ENCODE peak calls at places on chromosomes 11 and 22, in four cellular contexts. One of them, this sample, is unnamed.
A peak's percentile ranks its signal among the peaks of the same experiment; 100 is the strongest.

GRCh38 chr11:31856248-31856647 is 45.1 kb upstream of the PAX6 start:
- DNase-seq in IMR-90: no peak
- DNase-seq in AG04450: no peak
- DNase-seq in right lobe of liver: no peak
- DNase-seq in this sample: no peak

GRCh38 chr11:117438371-117439000 is 110.8 kb downstream of the CEP164 start:
- DNase-seq in IMR-90: peak; percentile 26
- DNase-seq in AG04450: no peak
- DNase-seq in right lobe of liver: no peak
- DNase-seq in this sample: no peak

GRCh38 chr11:121936375-121936774 is 179.6 kb downstream of the BLID start:
- DNase-seq in IMR-90: peak; percentile 54
- DNase-seq in AG04450: no peak
- DNase-seq in right lobe of liver: no peak
- DNase-seq in this sample: no peak

GRCh38 chr22:46159777-46160176 is 9.5 kb downstream of the PPARA start:
- DNase-seq in IMR-90: no peak
- DNase-seq in AG04450: no peak
- DNase-seq in right lobe of liver: no peak
- DNase-seq in this sample: no peak

GRCh38 chr11:12224537-12224893 is 114.1 kb downstream of the MICAL2 start:
- DNase-seq in IMR-90: peak; percentile 94
- DNase-seq in AG04450: peak; percentile 88
- DNase-seq in right lobe of liver: peak; percentile 60
- DNase-seq in this sample: peak; percentile 78

GRCh38 chr11:76185931-76186401 is 20.3 kb downstream of the WNT11 start:
- DNase-seq in IMR-90: no peak
- DNase-seq in AG04450: no peak
- DNase-seq in right lobe of liver: no peak
- DNase-seq in this sample: no peak

GRCh38 chr11:122756417-122756816 is 81.9 kb upstream of the CRTAM start:
- DNase-seq in IMR-90: no peak
- DNase-seq in AG04450: no peak
- DNase-seq in right lobe of liver: no peak
- DNase-seq in this sample: no peak

GRCh38 chr11:91756829-91757480 is 467.7 kb upstream of the FAT3 start:
- DNase-seq in IMR-90: no peak
- DNase-seq in AG04450: no peak
- DNase-seq in right lobe of liver: no peak
- DNase-seq in this sample: no peak

GRCh38 chr22:31106651-31107205 is 640 bp downstream of the SELENOM start:
- DNase-seq in IMR-90: peak; percentile 55
- DNase-seq in AG04450: no peak
- DNase-seq in right lobe of liver: peak; percentile 51
- DNase-seq in this sample: no peak

GRCh38 chr22:47213571-47214230 is 451.3 kb downstream of the TBC1D22A start:
- DNase-seq in IMR-90: no peak
- DNase-seq in AG04450: no peak
- DNase-seq in right lobe of liver: no peak
- DNase-seq in this sample: no peak

GRCh38 chr11:106828576-106828975 is 189.7 kb downstream of the GUCY1A2 start:
- DNase-seq in IMR-90: no peak
- DNase-seq in AG04450: no peak
- DNase-seq in right lobe of liver: no peak
- DNase-seq in this sample: no peak

GRCh38 chr11:134452026-134452848 is 40.2 kb upstream of the B3GAT1 start:
- DNase-seq in IMR-90: no peak
- DNase-seq in AG04450: no peak
- DNase-seq in right lobe of liver: peak; percentile 29
- DNase-seq in this sample: no peak

GRCh38 chr11:117860139-117860538 is 16.3 kb downstream of the FXYD6 start:
- DNase-seq in IMR-90: no peak
- DNase-seq in AG04450: no peak
- DNase-seq in right lobe of liver: peak; percentile 21
- DNase-seq in this sample: no peak

GRCh38 chr11:8262552-8263108 is 1.0 kb downstream of the LMO1 start:
- DNase-seq in IMR-90: peak; percentile 55
- DNase-seq in AG04450: peak; percentile 11
- DNase-seq in right lobe of liver: peak; percentile 39
- DNase-seq in this sample: no peak

GRCh38 chr11:132655187-132655855 is 877.0 kb downstream of the OPCML start:
- DNase-seq in IMR-90: no peak
- DNase-seq in AG04450: no peak
- DNase-seq in right lobe of liver: no peak
- DNase-seq in this sample: no peak

GRCh38 chr11:66072518-66072917 is 2.4 kb downstream of the PACS1 start:
- DNase-seq in IMR-90: no peak
- DNase-seq in AG04450: no peak
- DNase-seq in right lobe of liver: peak; percentile 25
- DNase-seq in this sample: no peak

GRCh38 chr22:49930128-49930527 is 11.7 kb downstream of the CRELD2 start:
- DNase-seq in IMR-90: no peak
- DNase-seq in AG04450: no peak
- DNase-seq in right lobe of liver: no peak
- DNase-seq in this sample: no peak

GRCh38 chr11:92136792-92137191 is 87.8 kb upstream of the FAT3 start:
- DNase-seq in IMR-90: no peak
- DNase-seq in AG04450: no peak
- DNase-seq in right lobe of liver: no peak
- DNase-seq in this sample: no peak

GRCh38 chr11:75063732-75064314 is 32.9 kb downstream of the OR2AT4 start:
- DNase-seq in IMR-90: peak; percentile 10
- DNase-seq in AG04450: no peak
- DNase-seq in right lobe of liver: no peak
- DNase-seq in this sample: no peak

GRCh38 chr11:27254744-27255446 is 108.1 kb downstream of the CCDC34 start:
- DNase-seq in IMR-90: peak; percentile 54
- DNase-seq in AG04450: no peak
- DNase-seq in right lobe of liver: no peak
- DNase-seq in this sample: no peak

GRCh38 chr22:19125011-19125410 is 2.8 kb upstream of the DGCR2 start:
- DNase-seq in IMR-90: no peak
- DNase-seq in AG04450: no peak
- DNase-seq in right lobe of liver: no peak
- DNase-seq in this sample: no peak

GRCh38 chr11:33692013-33692504 is 8.6 kb downstream of the C11orf91 start:
- DNase-seq in IMR-90: peak; percentile 98
- DNase-seq in AG04450: peak; percentile 91
- DNase-seq in right lobe of liver: no peak
- DNase-seq in this sample: peak; percentile 82

GRCh38 chr22:45783690-45784089 is 112.1 kb downstream of the ATXN10 start:
- DNase-seq in IMR-90: no peak
- DNase-seq in AG04450: no peak
- DNase-seq in right lobe of liver: no peak
- DNase-seq in this sample: no peak

GRCh38 chr11:68311155-68312116 is 955 bp upstream of the LRP5 start:
- DNase-seq in IMR-90: no peak
- DNase-seq in AG04450: no peak
- DNase-seq in right lobe of liver: no peak
- DNase-seq in this sample: no peak

GRCh38 chr11:83951521-83951920 is 665.4 kb upstream of the CCDC90B start:
- DNase-seq in IMR-90: no peak
- DNase-seq in AG04450: no peak
- DNase-seq in right lobe of liver: no peak
- DNase-seq in this sample: no peak

GRCh38 chr11:69333149-69333710 is 39.3 kb downstream of the MYEOV start:
- DNase-seq in IMR-90: no peak
- DNase-seq in AG04450: no peak
- DNase-seq in right lobe of liver: peak; percentile 10
- DNase-seq in this sample: no peak

GRCh38 chr22:38300197-38300945 is 16.9 kb downstream of the CSNK1E start:
- DNase-seq in IMR-90: no peak
- DNase-seq in AG04450: no peak
- DNase-seq in right lobe of liver: no peak
- DNase-seq in this sample: no peak

GRCh38 chr22:29716814-29717213 is 3.0 kb upstream of the CABP7 start:
- DNase-seq in IMR-90: peak; percentile 80
- DNase-seq in AG04450: peak; percentile 45
- DNase-seq in right lobe of liver: peak; percentile 64
- DNase-seq in this sample: no peak

GRCh38 chr11:65572356-65573043 is at the start of gene FAM89B:
- DNase-seq in IMR-90: peak; percentile 77
- DNase-seq in AG04450: peak; percentile 44
- DNase-seq in right lobe of liver: peak; percentile 93
- DNase-seq in this sample: peak; percentile 87

GRCh38 chr11:34075178-34075820 is 23.8 kb downstream of the CAPRIN1 start:
- DNase-seq in IMR-90: peak; percentile 77
- DNase-seq in AG04450: no peak
- DNase-seq in right lobe of liver: no peak
- DNase-seq in this sample: no peak

GRCh38 chr11:334264-335033 is 13.8 kb upstream of the IFITM3 start:
- DNase-seq in IMR-90: no peak
- DNase-seq in AG04450: no peak
- DNase-seq in right lobe of liver: no peak
- DNase-seq in this sample: no peak

GRCh38 chr22:20211997-20212753 is 55.9 kb downstream of the RTN4R start:
- DNase-seq in IMR-90: peak; percentile 7
- DNase-seq in AG04450: no peak
- DNase-seq in right lobe of liver: peak; percentile 92
- DNase-seq in this sample: no peak

GRCh38 chr11:14350716-14351238 is 8.2 kb downstream of the RRAS2 start:
- DNase-seq in IMR-90: peak; percentile 40
- DNase-seq in AG04450: no peak
- DNase-seq in right lobe of liver: no peak
- DNase-seq in this sample: no peak

GRCh38 chr22:45516923-45517675 is 14.4 kb downstream of the FBLN1 start:
- DNase-seq in IMR-90: peak; percentile 62
- DNase-seq in AG04450: no peak
- DNase-seq in right lobe of liver: no peak
- DNase-seq in this sample: no peak

GRCh38 chr22:43630451-43630850 is 181.7 kb downstream of the EFCAB6 start:
- DNase-seq in IMR-90: no peak
- DNase-seq in AG04450: no peak
- DNase-seq in right lobe of liver: no peak
- DNase-seq in this sample: no peak

GRCh38 chr11:76810151-76810853 is 27.1 kb downstream of the TSKU start:
- DNase-seq in IMR-90: no peak
- DNase-seq in AG04450: no peak
- DNase-seq in right lobe of liver: peak; percentile 67
- DNase-seq in this sample: no peak

DNA sequence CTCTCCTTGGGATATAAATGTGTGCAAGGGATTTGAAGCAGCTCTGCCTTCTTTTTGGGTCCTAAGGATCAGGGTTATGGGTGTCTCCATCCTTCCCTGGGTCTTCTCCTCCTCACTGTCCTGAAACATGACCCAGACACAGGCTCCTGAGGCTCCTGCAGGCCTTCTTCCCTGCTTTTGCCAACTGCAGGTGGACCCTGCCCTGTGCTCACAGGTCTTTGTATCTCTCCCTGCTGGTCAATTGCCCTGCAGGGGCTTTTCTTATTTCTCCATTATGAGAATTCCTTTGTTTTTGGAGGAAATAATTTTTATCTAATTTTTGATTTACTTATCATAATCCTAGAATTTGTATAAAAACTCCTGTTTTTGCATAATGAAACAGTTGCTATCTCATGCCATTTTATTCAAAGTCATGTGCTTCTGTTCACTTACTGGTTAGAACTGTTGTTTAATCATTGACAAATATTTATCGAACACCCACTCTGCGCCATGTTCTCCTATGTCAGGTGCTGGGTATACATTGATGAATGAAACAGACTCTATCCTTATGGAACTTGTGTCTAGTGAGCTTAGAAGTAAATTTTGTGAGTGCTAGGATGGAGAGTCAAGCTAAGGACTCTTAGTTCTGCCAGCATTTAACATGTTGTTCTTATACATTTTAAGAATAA is 89.7 kb upstream of the TOP3B start:
- DNase-seq in IMR-90: no peak
- DNase-seq in AG04450: no peak
- DNase-seq in right lobe of liver: peak; percentile 58
- DNase-seq in this sample: no peak
- H3K27me3 ChIP-seq in IMR-90: peaks cover 21% of the 10 kb centered on the region
- H3K27me3 ChIP-seq in AG04450: peaks cover 17% of the 10 kb centered on the region
- H3K27me3 ChIP-seq in right lobe of liver: no peaks in the 10 kb centered on the region
- H3K27me3 ChIP-seq in this sample: no peaks in the 10 kb centered on the region

DNA sequence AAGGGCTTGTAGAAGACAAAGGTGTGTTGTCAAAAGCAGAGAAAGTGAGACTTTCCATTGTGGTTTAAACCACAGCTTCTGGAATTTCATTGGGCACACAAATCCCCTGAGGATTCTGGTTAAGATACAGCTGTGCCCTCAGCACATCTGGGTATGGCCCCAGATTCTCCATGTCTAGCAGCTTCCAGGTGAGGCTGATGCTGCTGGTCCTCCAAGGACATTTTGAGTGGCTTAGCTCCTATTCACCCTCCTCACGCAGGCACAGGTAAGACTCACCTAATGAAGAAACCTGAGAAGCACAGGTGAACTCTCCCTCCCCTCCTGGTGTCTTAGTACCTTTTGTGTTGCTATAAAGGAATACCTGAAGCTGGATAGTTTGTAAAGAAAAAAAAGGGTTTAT is 88.9 kb upstream of the IGLL5 start:
- DNase-seq in IMR-90: no peak
- DNase-seq in AG04450: no peak
- DNase-seq in right lobe of liver: no peak
- DNase-seq in this sample: no peak
- H3K27me3 ChIP-seq in IMR-90: peaks cover 1% of the 10 kb centered on the region
- H3K27me3 ChIP-seq in AG04450: no peaks in the 10 kb centered on the region
- H3K27me3 ChIP-seq in right lobe of liver: no peaks in the 10 kb centered on the region
- H3K27me3 ChIP-seq in this sample: no peaks in the 10 kb centered on the region

GRCh38 chr11:120817131-120817530 is 206.8 kb upstream of the TBCEL start:
- DNase-seq in IMR-90: no peak
- DNase-seq in AG04450: no peak
- DNase-seq in right lobe of liver: no peak
- DNase-seq in this sample: no peak

GRCh38 chr11:120815260-120816100 is 208.4 kb upstream of the TBCEL start:
- DNase-seq in IMR-90: no peak
- DNase-seq in AG04450: no peak
- DNase-seq in right lobe of liver: no peak
- DNase-seq in this sample: no peak

GRCh38 chr11:120816176-120816575 is 207.7 kb upstream of the TBCEL start:
- DNase-seq in IMR-90: no peak
- DNase-seq in AG04450: no peak
- DNase-seq in right lobe of liver: no peak
- DNase-seq in this sample: no peak

GRCh38 chr11:120818097-120818496 is 205.8 kb upstream of the TBCEL start:
- DNase-seq in IMR-90: no peak
- DNase-seq in AG04450: no peak
- DNase-seq in right lobe of liver: no peak
- DNase-seq in this sample: no peak

GRCh38 chr11:120816711-120817110 is 207.2 kb upstream of the TBCEL start:
- DNase-seq in IMR-90: no peak
- DNase-seq in AG04450: no peak
- DNase-seq in right lobe of liver: no peak
- DNase-seq in this sample: no peak
- H3K27me3 ChIP-seq in IMR-90: peaks cover 34% of the 10 kb centered on the region
- H3K27me3 ChIP-seq in AG04450: peaks cover 34% of the 10 kb centered on the region
- H3K27me3 ChIP-seq in right lobe of liver: no peaks in the 10 kb centered on the region
- H3K27me3 ChIP-seq in this sample: peaks cover 9% of the 10 kb centered on the region

DNA sequence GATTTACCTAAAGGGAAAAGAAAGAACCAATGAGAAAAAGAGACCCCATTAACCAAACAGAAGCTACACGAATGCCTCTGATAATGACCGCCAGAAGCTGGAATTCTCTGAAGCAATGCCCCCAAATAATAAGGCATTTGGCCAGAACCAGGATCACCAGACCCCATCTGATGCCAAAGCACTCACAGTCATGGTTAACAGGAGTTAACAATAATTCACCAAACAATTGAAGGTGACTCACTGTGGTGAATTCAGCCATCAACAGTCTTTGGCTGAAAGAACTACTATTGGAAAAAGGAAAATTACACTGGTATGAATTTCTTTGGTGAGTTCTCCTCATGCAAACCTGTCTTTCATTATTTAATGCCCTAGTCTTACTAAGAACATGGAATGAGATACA is 21.9 kb upstream of the NFRKB start:
- DNase-seq in IMR-90: peak; percentile 39
- DNase-seq in AG04450: no peak
- DNase-seq in right lobe of liver: no peak
- DNase-seq in this sample: no peak
- H3K27me3 ChIP-seq in IMR-90: no peaks in the 10 kb centered on the region
- H3K27me3 ChIP-seq in AG04450: no peaks in the 10 kb centered on the region
- H3K27me3 ChIP-seq in right lobe of liver: no peaks in the 10 kb centered on the region
- H3K27me3 ChIP-seq in this sample: no peaks in the 10 kb centered on the region